ENCODE peak calls at places on chromosome 12, in seven cellular contexts. W is aorta; T is Peyer's patch; B is breast epithelium; V is CD8-positive, alpha-beta memory T cell; G is tibial nerve; U is vagina. K is an unnamed sample. For H3K4me1 and H3K36me3, the result is how much of the 10 kb centered on the place peaks cover.

GRCh38 chr12:19826988-19827550 is 387.8 kb downstream of the AEBP2 start:
- DNase-seq in W (no peak), T (no peak), B (no peak), V (no peak), G (no peak), U (no peak), K (no peak)

GRCh38 chr12:116436561-116437249 is 122.5 kb upstream of the MAP1LC3B2 start:
- DNase-seq in W (no peak), T (no peak), B (no peak), V (no peak), G (no peak), U (no peak), K (no peak)

GRCh38 chr12:26338574-26339572 is 143.5 kb downstream of the SSPN start:
- DNase-seq in W (no peak), T (no peak), B (no peak), V (no peak), G (no peak), U (no peak), K (no peak)

GRCh38 chr12:54033980-54034783 is 1.3 kb downstream of the HOXC5 start:
- DNase-seq in W (no peak), T (no peak), B (no peak), V (no peak), G (no peak), U (no peak), K (no peak)

GRCh38 chr12:131279281-131279921 is 325.7 kb downstream of the ADGRD1 start:
- DNase-seq in W (peak), T (peak), B (no peak), V (no peak), G (no peak), U (no peak), K (no peak)

GRCh38 chr12:111841236-111841749 is 735 bp upstream of the MAPKAPK5 start:
- DNase-seq in W (no peak), T (no peak), B (no peak), V (no peak), G (no peak), U (no peak), K (no peak)

GRCh38 chr12:27542628-27543027 is 18.6 kb downstream of the PPFIBP1 start:
- DNase-seq in W (no peak), T (no peak), B (no peak), V (no peak), G (no peak), U (no peak), K (no peak)

GRCh38 chr12:30997685-30998440 is 71.3 kb downstream of the TSPAN11 start:
- DNase-seq in W (no peak), T (no peak), B (no peak), V (no peak), G (no peak), U (no peak), K (no peak)

GRCh38 chr12:121288158-121288848 is 8.2 kb downstream of the CAMKK2 start:
- DNase-seq in W (no peak), T (no peak), B (no peak), V (no peak), G (no peak), U (no peak), K (no peak)

GRCh38 chr12:120194534-120195395 is at the start of gene GCN1:
- DNase-seq in W (peak), T (peak), B (peak), V (peak), G (peak), U (no peak), K (no peak)

GRCh38 chr12:59149995-59150642 is 229.8 kb upstream of the LRIG3 start:
- DNase-seq in W (no peak), T (no peak), B (no peak), V (no peak), G (no peak), U (no peak), K (no peak)

GRCh38 chr12:27524839-27525238 is 833 bp downstream of the PPFIBP1 start:
- DNase-seq in W (no peak), T (peak), B (peak), V (no peak), G (no peak), U (no peak), K (no peak)

GRCh38 chr12:124605869-124606774 is 38.7 kb upstream of the NCOR2 start:
- DNase-seq in W (no peak), T (no peak), B (no peak), V (no peak), G (no peak), U (no peak), K (no peak)

GRCh38 chr12:70243510-70244331 is 488 bp downstream of the CNOT2 start:
- DNase-seq in W (peak), T (peak), B (peak), V (peak), G (peak), U (peak), K (peak)

GRCh38 chr12:95591731-95592130 is 40.5 kb upstream of the USP44 start:
- DNase-seq in W (no peak), T (no peak), B (no peak), V (no peak), G (no peak), U (no peak), K (no peak)

GRCh38 chr12:80954857-80955520 is 17.3 kb upstream of the LIN7A start:
- DNase-seq in W (no peak), T (no peak), B (no peak), V (no peak), G (no peak), U (no peak), K (no peak)

GRCh38 chr12:52389313-52390207 is 4.1 kb upstream of the KRT84 start:
- DNase-seq in W (peak), T (no peak), B (peak), V (no peak), G (no peak), U (no peak), K (no peak)

GRCh38 chr12:66493841-66494240 is 185.0 kb downstream of the GRIP1 start:
- DNase-seq in W (no peak), T (no peak), B (no peak), V (no peak), G (no peak), U (no peak), K (no peak)

GRCh38 chr12:108914031-108914630 is 34.2 kb downstream of the DAO start:
- DNase-seq in W (no peak), T (no peak), B (peak), V (no peak), G (peak), U (no peak), K (no peak)

GRCh38 chr12:58925733-58926113 is 5.4 kb upstream of the LRIG3 start:
- DNase-seq in W (no peak), T (no peak), B (no peak), V (no peak), G (no peak), U (no peak), K (no peak)

GRCh38 chr12:84807249-84807648 is 105.3 kb downstream of the SLC6A15 start:
- DNase-seq in W (no peak), T (no peak), B (no peak), V (no peak), G (no peak), U (no peak), K (no peak)

GRCh38 chr12:27185234-27186045 is 58.6 kb upstream of the STK38L start:
- DNase-seq in W (no peak), T (no peak), B (no peak), V (peak), G (no peak), U (no peak), K (no peak)

GRCh38 chr12:53005215-53005985 is 856 bp upstream of the EIF4B start:
- DNase-seq in W (no peak), T (no peak), B (peak), V (no peak), G (no peak), U (no peak), K (no peak)

GRCh38 chr12:106226884-106227640 is 20.8 kb downstream of the CKAP4 start:
- DNase-seq in W (no peak), T (no peak), B (no peak), V (peak), G (no peak), U (peak), K (no peak)

GRCh38 chr12:106773945-106774807 is at the start of gene RIC8B:
- DNase-seq in W (peak), T (peak), B (peak), V (peak), G (peak), U (peak), K (peak)

GRCh38 chr12:27176765-27177164 is 67.3 kb upstream of the STK38L start:
- DNase-seq in W (no peak), T (no peak), B (no peak), V (no peak), G (no peak), U (no peak), K (no peak)

GRCh38 chr12:6452908-6453630 is 1.2 kb downstream of the TAPBPL start:
- DNase-seq in W (peak), T (peak), B (no peak), V (no peak), G (no peak), U (no peak), K (no peak)

GRCh38 chr12:639566-639965 is 23.7 kb downstream of the NINJ2 start:
- DNase-seq in W (no peak), T (no peak), B (no peak), V (no peak), G (no peak), U (no peak), K (no peak)

GRCh38 chr12:50728841-50729240 is 35.1 kb upstream of the ATF1 start:
- DNase-seq in W (no peak), T (no peak), B (no peak), V (no peak), G (no peak), U (no peak), K (no peak)

GRCh38 chr12:54300732-54301427 is at the start of gene NFE2:
- DNase-seq in W (peak), T (no peak), B (no peak), V (no peak), G (no peak), U (no peak), K (no peak)

GRCh38 chr12:43444940-43445564 is 107.0 kb downstream of the ADAMTS20 start:
- DNase-seq in W (no peak), T (no peak), B (no peak), V (peak), G (peak), U (no peak), K (no peak)

GRCh38 chr12:18882690-18883089 is 144.8 kb downstream of the CAPZA3 start:
- DNase-seq in W (no peak), T (no peak), B (no peak), V (no peak), G (no peak), U (no peak), K (no peak)

GRCh38 chr12:110928700-110929099 is 8.3 kb upstream of the MYL2 start:
- DNase-seq in W (no peak), T (no peak), B (no peak), V (no peak), G (no peak), U (no peak), K (no peak)

GRCh38 chr12:57810450-57810849 is 8.1 kb downstream of the AVIL start:
- DNase-seq in W (no peak), T (no peak), B (no peak), V (no peak), G (no peak), U (no peak), K (no peak)

GRCh38 chr12:57806677-57807076 is 11.9 kb downstream of the AVIL start:
- DNase-seq in W (no peak), T (no peak), B (no peak), V (no peak), G (no peak), U (no peak), K (no peak)

GRCh38 chr12:57809425-57809824 is 9.1 kb downstream of the AVIL start:
- DNase-seq in W (no peak), T (no peak), B (no peak), V (no peak), G (no peak), U (no peak), K (no peak)

GRCh38 chr12:57808351-57808750 is 10.2 kb downstream of the AVIL start:
- DNase-seq in W (no peak), T (no peak), B (no peak), V (no peak), G (no peak), U (no peak), K (no peak)

DNA sequence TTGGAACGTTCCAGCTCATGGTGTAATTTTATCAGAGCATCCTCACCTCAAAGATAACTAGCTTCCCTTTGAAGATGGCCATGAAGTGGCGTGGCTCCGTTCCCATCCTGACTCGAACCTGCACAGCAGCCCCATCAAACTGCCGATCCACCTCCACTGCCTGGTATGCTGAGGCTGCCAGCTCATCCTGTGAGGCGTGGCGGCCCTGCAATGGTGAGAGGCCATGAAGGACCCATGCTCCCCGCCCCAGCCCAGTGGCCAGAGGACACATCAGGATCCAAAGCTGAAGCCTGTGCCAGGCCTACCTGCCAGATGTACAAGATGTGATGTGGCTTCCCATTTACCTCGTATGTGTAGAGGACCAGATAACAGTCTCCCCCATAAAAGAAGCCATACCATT is 11.2 kb downstream of the AVIL start:
- DNase-seq in W (no peak), T (no peak), B (no peak), V (no peak), G (no peak), U (no peak), K (no peak)
- H3K27ac ChIP-seq in W (no peak), T (no peak), B (no peak), V (no peak), G (no peak), U (no peak), K (no peak)

DNA sequence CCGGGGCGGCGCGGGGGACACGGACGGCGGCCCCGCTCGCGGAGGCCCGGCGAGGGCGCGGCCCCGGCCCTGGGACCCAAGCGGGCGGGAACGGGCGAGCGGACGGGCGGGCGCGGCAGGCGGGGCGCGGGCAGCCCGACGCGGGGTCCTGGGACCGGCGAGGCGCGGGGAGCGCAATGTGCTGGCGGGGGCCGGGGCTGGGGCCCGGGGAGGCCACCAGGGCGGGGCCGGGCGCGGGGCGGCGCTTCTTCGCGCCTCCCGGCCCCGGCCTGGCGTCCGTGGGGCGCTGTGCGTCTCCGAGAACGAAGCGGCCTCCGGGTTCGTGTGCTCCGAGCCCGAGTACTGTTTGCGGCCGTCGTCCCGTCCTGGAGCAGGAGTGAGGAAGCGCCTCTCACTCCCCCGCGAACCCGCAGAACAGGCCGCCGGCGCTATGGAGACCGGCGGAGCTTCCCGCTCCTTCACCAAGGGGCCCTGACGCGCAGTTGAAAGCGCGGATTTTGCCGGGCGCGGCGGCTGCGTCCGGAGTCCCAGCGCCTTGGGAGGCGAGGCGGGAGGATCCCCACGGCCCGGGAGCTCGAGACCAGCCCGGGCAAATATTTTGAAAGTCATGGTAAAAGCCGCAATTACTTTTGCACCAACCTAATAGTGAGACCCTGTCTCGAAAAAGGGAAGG is 415 bp upstream of the ANKLE2 start:
- DNase-seq in W (peak), T (peak), B (peak), V (peak), G (peak), U (no peak), K (no peak)
- H3K4me1 ChIP-seq in W (under half), T (under half), B (under half), V (under half), G (under half), U (under half), K (under half)

GRCh38 chr12:123335490-123335889 is 29.2 kb downstream of the SBNO1 start:
- DNase-seq in W (no peak), T (no peak), B (no peak), V (no peak), G (no peak), U (no peak), K (no peak)
- H3K36me3 ChIP-seq in W (under half), T (under half), B (under half), V (under half), G (under half), U (under half), K (under half)

GRCh38 chr12:2288001-2288400 is 235.2 kb downstream of the CACNA1C start:
- DNase-seq in W (no peak), T (no peak), B (no peak), V (no peak), G (no peak), U (no peak), K (no peak)

GRCh38 chr12:2286051-2286450 is 233.3 kb downstream of the CACNA1C start:
- DNase-seq in W (no peak), T (no peak), B (no peak), V (no peak), G (no peak), U (no peak), K (no peak)

GRCh38 chr12:2286461-2287131 is 233.8 kb downstream of the CACNA1C start:
- DNase-seq in W (peak), T (no peak), B (no peak), V (no peak), G (no peak), U (no peak), K (no peak)

GRCh38 chr12:2287589-2287988 is 234.8 kb downstream of the CACNA1C start:
- DNase-seq in W (no peak), T (no peak), B (no peak), V (no peak), G (no peak), U (no peak), K (no peak)

DNA sequence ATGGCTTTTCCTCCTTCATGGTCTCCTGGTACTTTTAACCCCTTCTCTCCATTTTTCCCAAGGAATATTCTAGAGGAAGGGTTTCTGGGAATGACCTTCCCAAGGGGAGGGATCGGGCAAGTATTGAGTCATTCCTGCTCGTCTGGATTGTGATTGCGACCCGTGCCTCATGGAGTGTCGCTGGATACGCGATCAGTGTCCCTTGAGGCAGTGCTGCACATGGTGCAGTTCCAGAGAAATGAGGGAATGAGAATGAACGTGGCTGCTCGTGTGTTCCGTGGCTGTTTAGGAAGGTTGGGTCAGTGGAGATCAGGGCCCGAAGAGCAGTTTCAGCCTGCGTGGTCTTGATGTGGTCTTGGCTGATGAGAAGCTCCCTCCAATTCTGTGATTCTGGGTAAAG is 234.4 kb downstream of the CACNA1C start:
- DNase-seq in W (peak), T (no peak), B (no peak), V (no peak), G (no peak), U (no peak), K (no peak)
- H3K27ac ChIP-seq in W (no peak), T (peak), B (peak), V (no peak), G (peak), U (peak), K (peak)

DNA sequence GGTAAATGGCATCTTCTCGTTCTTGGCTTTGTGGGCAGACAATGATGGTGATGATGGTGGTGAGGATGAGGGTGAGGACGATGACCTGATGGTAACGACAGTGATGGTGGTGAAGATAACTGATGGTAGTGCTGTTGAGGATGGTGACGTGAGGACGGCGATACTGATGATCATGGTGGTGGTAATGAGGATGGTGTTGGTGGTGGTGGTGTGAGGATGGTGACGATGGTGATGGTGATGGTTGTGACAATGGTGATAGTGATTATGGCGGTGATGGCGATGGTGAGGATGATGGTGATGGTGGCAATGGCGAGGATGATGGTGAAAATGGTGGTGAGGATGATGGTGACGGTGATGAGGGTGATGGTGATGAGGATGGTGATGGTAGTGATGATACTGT is 54.5 kb downstream of the FBRSL1 start:
- DNase-seq in W (no peak), T (no peak), B (no peak), V (no peak), G (no peak), U (no peak), K (no peak)
- H3K4me1 ChIP-seq in W (under half), T (under half), B (under half), V (under half), G (under half), U (under half), K (under half)

GRCh38 chr12:113235976-113236375 is 14.7 kb downstream of the TPCN1 start:
- DNase-seq in W (peak), T (no peak), B (no peak), V (no peak), G (no peak), U (no peak), K (no peak)
- H3K36me3 ChIP-seq in W (under half), T (under half), B (under half), V (under half), G (under half), U (under half), K (under half)

GRCh38 chr12:2892246-2892645 is 1.6 kb downstream of the TULP3 start:
- DNase-seq in W (no peak), T (no peak), B (no peak), V (no peak), G (no peak), U (no peak), K (no peak)

GRCh38 chr12:2891240-2892053 is 756 bp downstream of the TULP3 start:
- DNase-seq in W (peak), T (peak), B (peak), V (no peak), G (no peak), U (no peak), K (no peak)

GRCh38 chr12:2894961-2895360 is 4.3 kb downstream of the TULP3 start:
- DNase-seq in W (no peak), T (no peak), B (no peak), V (no peak), G (no peak), U (no peak), K (no peak)

GRCh38 chr12:2890388-2891239 is at the start of gene TULP3:
- DNase-seq in W (peak), T (peak), B (peak), V (peak), G (peak), U (peak), K (peak)

GRCh38 chr12:2893007-2893406 is 2.3 kb downstream of the TULP3 start:
- DNase-seq in W (no peak), T (no peak), B (no peak), V (no peak), G (no peak), U (no peak), K (no peak)
- H3K27ac ChIP-seq in W (no peak), T (no peak), B (peak), V (no peak), G (peak), U (peak), K (no peak)

DNA sequence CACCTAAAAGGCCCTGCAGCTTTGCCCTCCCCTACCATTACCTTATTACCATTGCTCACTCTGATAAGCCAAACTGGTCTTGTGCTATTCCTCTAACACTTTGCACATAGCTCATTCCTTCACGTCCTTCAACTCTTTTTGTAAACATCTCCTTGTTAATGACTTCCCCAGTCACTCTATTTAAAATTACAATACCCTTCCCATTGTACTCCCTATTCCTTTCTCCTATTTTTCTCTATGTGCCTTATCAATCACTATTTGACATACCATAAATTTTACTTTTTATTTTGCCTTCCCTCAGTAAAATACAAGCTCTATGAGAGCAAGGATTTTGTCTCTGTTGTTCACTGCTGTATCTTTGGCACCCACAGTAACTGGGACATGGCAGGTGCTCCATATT is 5.4 kb downstream of the SARNP start:
- DNase-seq in W (no peak), T (no peak), B (no peak), V (no peak), G (no peak), U (no peak), K (no peak)
- H3K4me1 ChIP-seq in W (under half), T (under half), B (under half), V (under half), G (half or more), U (half or more), K (under half)

K was measured in esophagus squamous epithelium.